ENCODE peak calls at places on chromosomes 6 and 20, in eight cellular contexts. H, V, M, E, L, N, T and R are unnamed samples.

GRCh38 chr6:52418606-52419005 is 1.5 kb upstream of the EFHC1 start:
- DNase-seq in H (no peak), V (no peak), M (no peak), E (no peak), L (no peak), N (no peak), T (no peak), R (no peak)

GRCh38 chr20:20407891-20408805 is 40.2 kb downstream of the INSM1 start:
- DNase-seq in H (no peak), V (peak; percentile 58), M (no peak), E (no peak), L (no peak), N (no peak), T (peak; percentile 63), R (no peak)

GRCh38 chr20:4876301-4876700 is 125.0 kb downstream of the SLC23A2 start:
- DNase-seq in H (no peak), V (no peak), M (no peak), E (no peak), L (no peak), N (no peak), T (no peak), R (no peak)

GRCh38 chr6:5995705-5996686 is 10.7 kb downstream of the NRN1 start:
- DNase-seq in H (peak; percentile 92), V (peak; percentile 91), M (peak; percentile 31), E (no peak), L (no peak), N (no peak), T (peak; percentile 74), R (no peak)

GRCh38 chr20:12358006-12358654 is 440.4 kb downstream of the BTBD3 start:
- DNase-seq in H (no peak), V (peak; percentile 82), M (no peak), E (no peak), L (no peak), N (no peak), T (no peak), R (no peak)

GRCh38 chr20:41133709-41134361 is 3.5 kb upstream of the PLCG1 start:
- DNase-seq in H (no peak), V (no peak), M (peak; percentile 80), E (peak; percentile 64), L (peak; percentile 44), N (no peak), T (no peak), R (no peak)

GRCh38 chr6:4359108-4359710 is 223.8 kb upstream of the ECI2 start:
- DNase-seq in H (no peak), V (no peak), M (no peak), E (no peak), L (no peak), N (no peak), T (peak; percentile 30), R (no peak)

GRCh38 chr6:140542858-140543257 is 1168.4 kb upstream of the CITED2 start:
- DNase-seq in H (no peak), V (no peak), M (no peak), E (no peak), L (no peak), N (no peak), T (no peak), R (no peak)

GRCh38 chr6:36546958-36547645 is at the start of gene STK38:
- DNase-seq in H (peak; percentile 96), V (peak; percentile 94), M (peak; percentile 97), E (peak; percentile 94), L (peak; percentile 91), N (peak; percentile 91), T (peak; percentile 95), R (peak; percentile 60)

GRCh38 chr6:156595481-156595880 is 181.7 kb upstream of the ARID1B start:
- DNase-seq in H (peak; percentile 17), V (no peak), M (no peak), E (no peak), L (no peak), N (no peak), T (no peak), R (no peak)

GRCh38 chr6:23394699-23395098 is 731.3 kb upstream of the NRSN1 start:
- DNase-seq in H (no peak), V (no peak), M (no peak), E (no peak), L (no peak), N (no peak), T (peak; percentile 11), R (no peak)

GRCh38 chr20:34232494-34233087 is 8.6 kb upstream of the ASIP start:
- DNase-seq in H (no peak), V (no peak), M (no peak), E (no peak), L (no peak), N (no peak), T (no peak), R (no peak)

GRCh38 chr6:166485651-166486535 is 100.6 kb downstream of the RAMACL start:
- DNase-seq in H (no peak), V (peak; percentile 42), M (no peak), E (no peak), L (no peak), N (no peak), T (no peak), R (no peak)

GRCh38 chr6:28816909-28817807 is 106.6 kb downstream of the TRIM27 start:
- DNase-seq in H (no peak), V (peak; percentile 86), M (peak; percentile 44), E (peak; percentile 46), L (no peak), N (no peak), T (peak; percentile 81), R (peak; percentile 77)

GRCh38 chr6:146700078-146700686 is 101.4 kb downstream of the ADGB start:
- DNase-seq in H (no peak), V (peak; percentile 77), M (peak; percentile 41), E (peak; percentile 42), L (peak; percentile 12), N (peak; percentile 26), T (peak; percentile 91), R (peak; percentile 60)

GRCh38 chr6:73131706-73132105 is 93.6 kb downstream of the KHDC1L start:
- DNase-seq in H (no peak), V (no peak), M (no peak), E (no peak), L (no peak), N (no peak), T (peak; percentile 37), R (no peak)

GRCh38 chr20:63498950-63499332 is at the start of gene EEF1A2:
- DNase-seq in H (no peak), V (no peak), M (peak; percentile 40), E (no peak), L (peak; percentile 47), N (no peak), T (peak; percentile 48), R (no peak)

GRCh38 chr20:18527836-18528235 is 20.1 kb downstream of the SEC23B start:
- DNase-seq in H (no peak), V (no peak), M (no peak), E (no peak), L (no peak), N (no peak), T (peak; percentile 88), R (peak; percentile 68)

GRCh38 chr6:33418690-33419291 is 884 bp upstream of the CUTA start:
- DNase-seq in H (no peak), V (peak; percentile 90), M (peak; percentile 86), E (no peak), L (peak; percentile 76), N (peak; percentile 48), T (no peak), R (no peak)

GRCh38 chr6:77678048-77678447 is 25.2 kb downstream of the MEI4 start:
- DNase-seq in H (no peak), V (no peak), M (no peak), E (no peak), L (no peak), N (no peak), T (peak; percentile 3), R (no peak)

GRCh38 chr6:113306552-113307145 is 550.5 kb upstream of the MARCKS start:
- DNase-seq in H (peak; percentile 93), V (peak; percentile 72), M (peak; percentile 60), E (peak; percentile 12), L (no peak), N (peak; percentile 38), T (peak; percentile 14), R (no peak)

GRCh38 chr6:132475925-132476324 is 37.0 kb downstream of the STX7 start:
- DNase-seq in H (no peak), V (no peak), M (no peak), E (no peak), L (no peak), N (no peak), T (no peak), R (no peak)

GRCh38 chr6:133428299-133428698 is 187.1 kb downstream of the EYA4 start:
- DNase-seq in H (no peak), V (no peak), M (no peak), E (no peak), L (no peak), N (no peak), T (no peak), R (no peak)

GRCh38 chr20:9514072-9514460 is 324 bp upstream of the LAMP5 start:
- DNase-seq in H (peak; percentile 53), V (no peak), M (no peak), E (no peak), L (no peak), N (no peak), T (no peak), R (no peak)

GRCh38 chr6:166032366-166033171 is 135.1 kb downstream of the TBXT start:
- DNase-seq in H (no peak), V (peak; percentile 85), M (no peak), E (no peak), L (no peak), N (no peak), T (peak; percentile 80), R (no peak)

GRCh38 chr20:43548273-43548880 is 10.4 kb upstream of the SGK2 start:
- DNase-seq in H (no peak), V (no peak), M (no peak), E (no peak), L (no peak), N (no peak), T (no peak), R (no peak)

GRCh38 chr20:46820682-46821081 is 74.0 kb upstream of the EYA2 start:
- DNase-seq in H (no peak), V (no peak), M (no peak), E (no peak), L (no peak), N (no peak), T (no peak), R (no peak)

GRCh38 chr20:3908667-3909066 is 19.5 kb downstream of the PANK2 start:
- DNase-seq in H (no peak), V (no peak), M (no peak), E (no peak), L (no peak), N (no peak), T (no peak), R (no peak)

GRCh38 chr20:36043892-36044515 is 75.6 kb downstream of the CNBD2 start:
- DNase-seq in H (no peak), V (no peak), M (no peak), E (no peak), L (no peak), N (no peak), T (no peak), R (no peak)